ENCODE peak calls at places on chromosomes 6 and 20, in seven cellular contexts. H, A, Z, T, P, D and C are unnamed samples.

GRCh38 chr20:24376523-24377085 is 92.8 kb upstream of the SYNDIG1 start:
- DNase-seq in H (no peak), A (no peak), Z (no peak), T (peak), P (no peak), D (no peak), C (no peak)

GRCh38 chr6:134446228-134446848 is 128.4 kb upstream of the SGK1 start:
- DNase-seq in H (no peak), A (no peak), Z (no peak), T (peak), P (no peak), D (no peak), C (no peak)

GRCh38 chr20:34954905-34955231 is 738 bp downstream of the GSS start:
- DNase-seq in H (no peak), A (peak), Z (peak), T (peak), P (no peak), D (no peak), C (no peak)

GRCh38 chr6:84618836-84619235 is 145.6 kb downstream of the TBX18 start:
- DNase-seq in H (no peak), A (no peak), Z (peak), T (peak), P (no peak), D (no peak), C (no peak)

GRCh38 chr6:80460396-80460912 is 354.0 kb downstream of the BCKDHB start:
- DNase-seq in H (no peak), A (no peak), Z (no peak), T (peak), P (no peak), D (no peak), C (no peak)

GRCh38 chr20:51889466-51889865 is 87.1 kb upstream of the SALL4 start:
- DNase-seq in H (no peak), A (no peak), Z (no peak), T (no peak), P (no peak), D (no peak), C (no peak)

GRCh38 chr6:163494279-163494727 is 79.8 kb downstream of the QKI start:
- DNase-seq in H (no peak), A (no peak), Z (no peak), T (no peak), P (no peak), D (no peak), C (no peak)

GRCh38 chr20:64090165-64090564 is 6.0 kb upstream of the LKAAEAR1 start:
- DNase-seq in H (no peak), A (no peak), Z (no peak), T (no peak), P (no peak), D (no peak), C (no peak)

GRCh38 chr6:108592371-108593337 is 31.9 kb downstream of the FOXO3 start:
- DNase-seq in H (no peak), A (peak), Z (no peak), T (peak), P (peak), D (no peak), C (no peak)

GRCh38 chr6:73547046-73547445 is 26.2 kb upstream of the EEF1A1 start:
- DNase-seq in H (no peak), A (no peak), Z (no peak), T (no peak), P (no peak), D (no peak), C (no peak)

GRCh38 chr6:44734886-44735630 is 347.6 kb downstream of the CDC5L start:
- DNase-seq in H (no peak), A (no peak), Z (no peak), T (no peak), P (no peak), D (no peak), C (no peak)

GRCh38 chr6:16496982-16497823 is 258.8 kb downstream of the GMPR start:
- DNase-seq in H (no peak), A (no peak), Z (no peak), T (no peak), P (no peak), D (no peak), C (no peak)

GRCh38 chr6:161374971-161375873 is 101.4 kb upstream of the AGPAT4 start:
- DNase-seq in H (peak), A (peak), Z (peak), T (no peak), P (peak), D (peak), C (no peak)

DNA sequence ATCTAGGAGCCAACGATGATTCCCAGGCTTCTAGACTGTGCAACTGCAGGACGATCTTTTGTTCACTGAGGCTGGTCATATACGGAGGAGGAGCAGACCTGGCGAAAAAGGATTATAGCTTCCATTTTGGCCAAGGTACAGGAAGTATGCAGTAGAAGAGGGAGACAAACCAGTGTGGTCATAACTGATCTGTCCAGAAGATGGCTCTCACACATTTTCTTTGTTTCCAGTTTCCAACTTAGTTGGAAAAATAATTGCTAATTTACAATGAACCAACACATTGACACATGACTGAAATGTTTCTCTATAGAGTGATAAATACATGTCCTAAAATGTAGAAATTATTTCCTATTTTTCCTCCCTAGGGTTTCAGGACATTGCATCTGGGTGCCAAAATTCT is 364.1 kb upstream of the BTBD3 start:
- DNase-seq in H (no peak), A (no peak), Z (no peak), T (peak), P (no peak), D (no peak), C (no peak)
- TF ChIP-seq CTCF in H (peak), A (peak), Z (no peak), T (peak), P (peak), D (no peak), C (peak)

DNA sequence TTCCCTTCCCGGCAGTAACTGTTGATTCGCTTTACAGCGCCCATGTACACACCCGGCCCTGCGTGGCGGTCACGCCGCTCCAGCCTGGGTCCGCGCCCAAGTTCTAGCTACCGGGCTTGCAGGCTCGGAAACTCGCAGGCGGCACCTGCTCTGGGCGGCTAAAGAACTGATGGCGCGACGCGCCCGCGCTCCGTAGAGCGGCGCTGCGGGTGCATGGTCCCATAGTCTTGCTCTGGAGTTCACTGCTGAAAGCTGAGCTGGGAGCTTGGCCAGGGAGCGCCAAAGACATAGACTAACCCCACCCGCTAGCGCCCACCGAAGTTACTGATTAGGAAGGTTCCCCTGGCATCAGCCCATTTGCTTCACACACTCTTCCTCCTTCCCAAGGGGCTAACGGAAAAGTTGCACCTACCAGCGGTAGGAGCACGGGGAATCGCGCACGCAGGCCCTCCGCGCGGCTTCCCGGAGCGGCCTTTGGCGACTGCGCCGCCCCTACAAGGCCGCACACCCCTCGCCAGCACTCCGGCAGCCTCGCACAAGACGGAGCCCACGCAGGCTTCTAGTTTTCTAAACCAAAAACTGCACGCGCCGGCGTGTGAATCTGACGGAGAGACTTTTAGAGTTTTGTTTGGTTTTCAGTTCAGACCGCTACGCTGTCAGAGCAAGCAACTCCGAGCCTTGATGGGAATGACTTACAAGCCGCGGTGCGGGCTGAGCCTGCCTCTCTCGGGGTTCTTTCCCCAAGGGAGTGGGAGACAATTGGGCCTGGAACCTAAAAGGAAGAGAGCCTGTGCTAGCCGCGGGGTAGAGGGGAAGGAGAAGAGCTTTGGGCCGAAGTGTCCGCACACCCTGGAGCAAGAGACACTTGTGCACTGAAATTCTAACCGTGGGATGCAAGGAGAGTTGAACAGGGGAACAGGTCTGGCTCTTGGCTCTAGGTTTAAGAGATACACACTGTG is 994 bp upstream of the POU3F2 start:
- DNase-seq in H (no peak), A (no peak), Z (no peak), T (peak), P (peak), D (peak), C (no peak)
- TF ChIP-seq CTCF in H (peak), A (no peak), Z (no peak), T (no peak), P (no peak), D (no peak), C (peak)

GRCh38 chr6:96152114-96152708 is 136.4 kb downstream of the FUT9 start:
- DNase-seq in H (no peak), A (no peak), Z (no peak), T (no peak), P (no peak), D (no peak), C (no peak)
- TF ChIP-seq CTCF in H (no peak), A (no peak), Z (no peak), T (no peak), P (no peak), D (no peak), C (no peak)

DNA sequence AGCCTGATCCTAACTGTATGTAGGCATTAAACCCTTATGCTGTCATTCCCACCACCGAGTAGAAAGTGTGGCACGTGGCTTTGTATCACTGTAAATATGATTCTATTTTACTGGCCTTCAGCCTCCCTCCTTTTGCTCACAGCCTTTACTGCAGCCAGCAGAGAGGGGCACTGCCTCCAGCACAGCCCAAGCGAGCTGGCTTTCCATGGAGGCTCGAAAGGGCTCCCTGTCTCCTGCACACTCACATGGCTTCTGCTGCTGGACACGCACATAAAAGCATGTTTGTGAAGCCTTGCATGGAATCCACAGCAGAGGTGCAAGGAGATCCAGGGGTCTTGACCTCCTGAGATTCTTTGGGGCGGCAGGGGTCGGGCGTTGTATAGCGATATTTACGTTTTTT is 51.3 kb downstream of the RNASET2 start:
- DNase-seq in H (no peak), A (no peak), Z (no peak), T (no peak), P (no peak), D (no peak), C (no peak)
- TF ChIP-seq CTCF in H (no peak), A (no peak), Z (no peak), T (no peak), P (no peak), D (no peak), C (no peak)

GRCh38 chr20:9397928-9398327 is 116.5 kb upstream of the LAMP5 start:
- DNase-seq in H (no peak), A (no peak), Z (no peak), T (no peak), P (no peak), D (no peak), C (no peak)

GRCh38 chr20:9388826-9389187 is 125.6 kb upstream of the LAMP5 start:
- DNase-seq in H (no peak), A (no peak), Z (no peak), T (no peak), P (no peak), D (no peak), C (no peak)

GRCh38 chr20:9390441-9390840 is 123.9 kb upstream of the LAMP5 start:
- DNase-seq in H (no peak), A (no peak), Z (no peak), T (no peak), P (no peak), D (no peak), C (no peak)

GRCh38 chr20:9389321-9389720 is 125.1 kb upstream of the LAMP5 start:
- DNase-seq in H (no peak), A (no peak), Z (no peak), T (no peak), P (no peak), D (no peak), C (no peak)

DNA sequence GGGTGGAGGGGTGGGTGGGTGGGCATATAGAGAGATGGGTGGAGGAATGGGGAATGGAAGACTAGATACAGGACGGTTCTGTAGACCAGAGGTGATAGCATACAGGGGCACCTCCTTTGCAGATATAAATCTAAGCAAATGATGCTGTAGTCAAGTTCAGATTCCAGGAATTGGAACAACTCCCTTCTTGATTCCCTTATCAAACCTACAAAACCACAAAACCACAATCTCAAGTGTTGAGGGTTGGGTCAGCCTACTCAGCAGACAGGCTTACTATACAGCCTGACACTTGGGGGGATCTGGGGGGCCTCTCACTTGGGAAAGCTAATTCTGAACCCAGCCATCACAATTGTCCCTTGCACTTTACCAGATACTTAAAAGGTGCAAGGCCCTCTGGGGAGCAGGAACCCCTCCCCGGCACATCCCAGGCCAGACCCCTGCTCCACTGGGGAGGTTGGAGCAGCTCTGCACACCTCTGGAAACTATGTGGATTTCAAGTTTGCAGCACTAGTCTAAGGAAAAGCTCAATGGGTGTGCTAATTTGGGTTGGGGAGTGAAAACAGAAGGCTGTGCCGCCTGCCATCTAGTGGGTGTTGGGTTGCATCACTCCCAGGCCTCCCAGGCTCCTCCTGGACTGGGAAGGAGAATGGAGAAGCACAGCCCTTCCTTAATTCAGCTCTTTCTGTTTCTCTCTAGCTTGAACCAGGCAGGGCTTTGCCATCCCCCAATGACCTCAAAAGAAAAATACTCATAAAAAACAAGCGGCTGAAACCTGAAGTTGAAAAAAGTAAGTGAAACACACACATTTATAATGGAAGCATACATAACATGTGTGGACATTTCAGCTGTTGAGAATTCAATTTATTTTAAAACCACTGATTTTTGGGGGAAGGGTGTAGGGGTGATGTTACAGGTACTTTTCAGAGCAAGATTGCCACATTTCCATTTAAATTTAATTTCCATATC is 121.2 kb upstream of the LAMP5 start:
- DNase-seq in H (peak), A (peak), Z (peak), T (peak), P (peak), D (peak), C (peak)
- TF ChIP-seq CTCF in H (peak), A (peak), Z (no peak), T (peak), P (peak), D (peak), C (peak)

GRCh38 chr20:56342783-56343182 is 16.0 kb upstream of the FAM210B start:
- DNase-seq in H (no peak), A (no peak), Z (no peak), T (no peak), P (no peak), D (no peak), C (no peak)

GRCh38 chr20:56348306-56348695 is 10.5 kb upstream of the FAM210B start:
- DNase-seq in H (no peak), A (no peak), Z (no peak), T (peak), P (no peak), D (no peak), C (no peak)

GRCh38 chr20:56345911-56346310 is 12.9 kb upstream of the FAM210B start:
- DNase-seq in H (no peak), A (no peak), Z (no peak), T (no peak), P (no peak), D (no peak), C (no peak)

GRCh38 chr20:56347628-56348305 is 11.0 kb upstream of the FAM210B start:
- DNase-seq in H (no peak), A (no peak), Z (peak), T (no peak), P (peak), D (no peak), C (no peak)

DNA sequence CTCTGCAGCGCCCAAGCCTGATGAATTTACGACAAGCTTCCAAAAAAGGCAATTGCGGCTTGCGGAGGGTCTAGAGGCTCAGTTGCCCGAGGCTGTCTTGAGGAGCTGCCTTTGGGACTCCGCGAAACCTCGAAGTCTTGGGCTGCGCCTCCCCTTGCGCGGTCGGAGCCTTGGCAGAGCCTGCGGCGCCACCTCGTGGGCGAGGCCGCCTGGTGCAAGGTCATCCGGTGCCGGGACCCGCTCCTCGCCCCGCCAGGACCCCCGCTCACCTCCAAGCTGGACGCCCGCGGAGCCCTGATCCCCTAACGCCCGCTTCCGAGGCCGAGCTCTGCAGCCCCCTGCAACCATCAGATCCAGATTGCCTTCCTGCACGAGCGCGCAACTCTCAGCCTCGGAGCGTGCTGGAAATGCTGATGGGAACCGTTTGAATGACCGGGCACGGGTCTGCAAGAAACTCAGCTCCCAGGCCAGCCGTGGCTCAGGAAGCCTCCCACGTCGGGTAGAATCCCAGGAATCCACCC is 14.9 kb upstream of the FAM210B start:
- DNase-seq in H (no peak), A (peak), Z (peak), T (peak), P (peak), D (no peak), C (peak)
- TF ChIP-seq CTCF in H (peak), A (peak), Z (peak), T (peak), P (peak), D (peak), C (peak)

DNA sequence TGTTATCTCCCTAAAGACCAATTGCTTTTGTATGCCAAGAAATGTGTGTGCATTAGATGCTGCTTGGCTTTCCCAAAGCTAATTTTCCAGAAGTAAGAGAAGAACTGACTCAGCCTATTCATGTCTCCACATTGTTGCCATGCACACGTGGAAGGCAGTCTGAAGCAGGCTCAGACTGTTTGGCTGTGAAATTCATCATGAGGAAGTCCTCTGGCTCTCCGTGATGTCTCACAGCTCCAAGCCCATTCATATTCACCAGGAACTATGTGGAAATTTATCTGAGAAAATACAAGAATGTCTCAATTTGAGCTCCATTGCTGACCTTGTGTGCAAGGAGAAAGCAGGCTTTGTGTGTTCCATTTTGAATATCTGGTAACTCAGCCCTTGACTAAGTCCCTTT is 1022.2 kb upstream of the GJE1 start:
- DNase-seq in H (no peak), A (no peak), Z (no peak), T (peak), P (no peak), D (no peak), C (no peak)
- TF ChIP-seq CTCF in H (no peak), A (no peak), Z (no peak), T (no peak), P (no peak), D (no peak), C (no peak)